ENCODE peak calls at places on chromosome 12, in five cellular contexts. E is posterior cingulate gyrus, H is lower leg skin, Y is WTC11, X is brain pericyte. O is an unnamed sample.

GRCh38 chr12:6037459-6037858 is 87.0 kb downstream of the VWF start:
- DNase-seq in E (no peak), H (no peak), Y (no peak), X (no peak), O (no peak)

GRCh38 chr12:89765959-89766824 is 57.6 kb upstream of the ATP2B1 start:
- DNase-seq in E (no peak), H (no peak), Y (no peak), X (no peak), O (no peak)

GRCh38 chr12:65335021-65335714 is 56.7 kb downstream of the MSRB3 start:
- DNase-seq in X (peak; percentile 57), E (no peak), H (no peak), Y (no peak), O (peak; percentile 95)

GRCh38 chr12:124928095-124928911 is 13.9 kb upstream of the UBC start:
- DNase-seq in Y (peak; percentile 35), H (peak; percentile 95), E (peak; percentile 71), X (no peak), O (peak; percentile 86)

GRCh38 chr12:89073659-89074058 is 278.6 kb downstream of the DUSP6 start:
- DNase-seq in E (no peak), Y (no peak), H (no peak), X (no peak), O (no peak)

GRCh38 chr12:32309811-32310755 is 89.3 kb upstream of the FGD4 start:
- DNase-seq in Y (no peak), X (no peak), E (no peak), H (no peak), O (no peak)

GRCh38 chr12:64392221-64392620 is 1.7 kb upstream of the C12orf56 start:
- DNase-seq in H (no peak), X (no peak), Y (no peak), E (no peak), O (peak; percentile 69)

GRCh38 chr12:67651380-67651695 is 2.8 kb downstream of the DYRK2 start:
- DNase-seq in H (no peak), E (no peak), X (no peak), Y (no peak), O (peak; percentile 41)

GRCh38 chr12:31900271-31900670 is 58.9 kb upstream of the RESF1 start:
- DNase-seq in X (no peak), H (no peak), E (no peak), Y (no peak), O (no peak)

GRCh38 chr12:75923964-75924666 is 107.5 kb downstream of the PHLDA1 start:
- DNase-seq in E (no peak), X (no peak), Y (no peak), H (no peak), O (peak; percentile 38)

GRCh38 chr12:92465786-92466185 is 237.0 kb upstream of the PLEKHG7 start:
- DNase-seq in Y (no peak), H (no peak), X (no peak), E (peak; percentile 16), O (no peak)

GRCh38 chr12:120993496-120993895 is 15.2 kb downstream of the HNF1A start:
- DNase-seq in X (no peak), Y (no peak), H (no peak), E (no peak), O (no peak)

GRCh38 chr12:68505915-68506314 is 104.8 kb upstream of the RAP1B start:
- DNase-seq in E (no peak), H (no peak), Y (no peak), X (no peak), O (no peak)

GRCh38 chr12:20631711-20632110 is 63.4 kb upstream of the SLCO1C1 start:
- DNase-seq in X (peak; percentile 53), H (no peak), E (no peak), Y (no peak), O (peak; percentile 27)

GRCh38 chr12:32920506-32921085 is 24.0 kb upstream of the PKP2 start:
- DNase-seq in H (no peak), E (no peak), X (no peak), Y (no peak), O (no peak)

GRCh38 chr12:64916431-64916830 is 92.0 kb downstream of the TBC1D30 start:
- DNase-seq in X (no peak), Y (no peak), E (no peak), H (no peak), O (no peak)

GRCh38 chr12:45076417-45077031 is 25.6 kb upstream of the DBX2 start:
- DNase-seq in H (no peak), E (no peak), X (no peak), Y (peak; percentile 35), O (no peak)

GRCh38 chr12:13176257-13176656 is 20.3 kb upstream of the EMP1 start:
- DNase-seq in H (no peak), E (no peak), Y (no peak), X (no peak), O (no peak)

GRCh38 chr12:29255061-29255460 is 106.0 kb downstream of the FAR2 start:
- DNase-seq in E (no peak), X (no peak), H (no peak), Y (no peak), O (no peak)

GRCh38 chr12:2198088-2198501 is 145.3 kb downstream of the CACNA1C start:
- DNase-seq in Y (peak; percentile 69), E (peak; percentile 86), H (no peak), X (no peak), O (peak; percentile 47)

GRCh38 chr12:95529693-95530225 is 21.5 kb downstream of the USP44 start:
- DNase-seq in E (no peak), X (no peak), H (no peak), Y (no peak), O (no peak)

GRCh38 chr12:49979791-49980190 is 7.0 kb downstream of the AQP6 start:
- DNase-seq in E (no peak), Y (no peak), H (no peak), X (no peak), O (no peak)

GRCh38 chr12:76037130-76038105 is 5.8 kb upstream of the PHLDA1 start:
- DNase-seq in Y (no peak), E (no peak), X (peak; percentile 48), H (no peak), O (peak; percentile 93)

GRCh38 chr12:102917026-102917787 is at the start of gene PAH:
- DNase-seq in E (no peak), Y (peak; percentile 82), H (peak; percentile 82), X (no peak), O (no peak)

GRCh38 chr12:130017571-130018449 is 114.0 kb upstream of the TMEM132D start:
- DNase-seq in E (peak; percentile 92), H (no peak), Y (no peak), X (no peak), O (no peak)

GRCh38 chr12:7581609-7582008 is 78.0 kb upstream of the CD163 start:
- DNase-seq in X (no peak), E (no peak), H (no peak), Y (no peak), O (no peak)

GRCh38 chr12:64864319-64864718 is 39.9 kb downstream of the TBC1D30 start:
- DNase-seq in X (no peak), Y (no peak), E (no peak), H (no peak), O (no peak)